ENCODE peak calls at places on chromosome 19, in nine cellular contexts. X, V, K, U, T, G, B, Z and C are unnamed samples.

GRCh38 chr19:9309974-9310446 is 372 bp upstream of the ZNF699 start:
- DNase-seq in Z (peak; percentile 99), V (peak; percentile 92), B (peak; percentile 84), U (no peak), K (peak; percentile 91), G (peak; percentile 97), X (peak; percentile 90), T (no peak), C (peak; percentile 75)

GRCh38 chr19:39481229-39481545 is 549 bp downstream of the TIMM50 start:
- DNase-seq in K (no peak), U (no peak), X (no peak), G (no peak), Z (peak; percentile 17), V (no peak), T (no peak), B (no peak), C (no peak)

GRCh38 chr19:44988896-44989563 is 12.2 kb upstream of the RELB start:
- DNase-seq in X (peak; percentile 88), G (peak; percentile 48), K (peak; percentile 42), V (peak; percentile 41), Z (peak; percentile 87), T (peak; percentile 63), B (peak; percentile 62), U (peak; percentile 66), C (peak; percentile 22)

GRCh38 chr19:17605761-17606745 is 50.6 kb downstream of the COLGALT1 start:
- DNase-seq in G (no peak), X (peak; percentile 94), V (peak; percentile 89), U (peak; percentile 88), B (peak; percentile 56), Z (peak; percentile 97), T (peak; percentile 72), K (peak; percentile 70), C (peak; percentile 77)

GRCh38 chr19:45558399-45558878 is 26.2 kb downstream of the OPA3 start:
- DNase-seq in X (peak; percentile 80), Z (peak; percentile 93), B (peak; percentile 33), T (peak; percentile 48), U (peak; percentile 54), V (peak; percentile 46), K (peak; percentile 62), G (no peak), C (no peak)

GRCh38 chr19:22797040-22797439 is 13.1 kb upstream of the ZNF99 start:
- DNase-seq in K (no peak), G (no peak), T (no peak), Z (peak; percentile 46), B (no peak), V (no peak), U (no peak), X (no peak), C (no peak)

GRCh38 chr19:28066988-28067387 is 1146.0 kb downstream of the UQCRFS1 start:
- DNase-seq in G (no peak), U (no peak), V (no peak), B (no peak), K (no peak), X (no peak), T (no peak), Z (no peak), C (no peak)

GRCh38 chr19:18809149-18809978 is 18.3 kb upstream of the COMP start:
- DNase-seq in B (peak; percentile 78), V (peak; percentile 57), T (no peak), U (no peak), G (no peak), Z (no peak), X (no peak), K (no peak), C (no peak)

GRCh38 chr19:17784201-17785008 is 10.5 kb upstream of the B3GNT3 start:
- DNase-seq in V (peak; percentile 65), K (peak; percentile 60), T (peak; percentile 71), X (peak; percentile 87), Z (peak; percentile 94), U (peak; percentile 66), G (peak; percentile 31), B (peak; percentile 36), C (no peak)

GRCh38 chr19:35098413-35099049 is 17.1 kb upstream of the FXYD3 start:
- DNase-seq in Z (no peak), T (no peak), X (no peak), V (no peak), K (no peak), B (no peak), G (no peak), U (no peak), C (no peak)

GRCh38 chr19:38933544-38933943 is 2.8 kb downstream of the MRPS12 start:
- DNase-seq in B (no peak), X (no peak), T (no peak), U (no peak), Z (no peak), K (no peak), V (no peak), G (no peak), C (no peak)